ENCODE peak calls at places on chromosomes 7 and 10, in seven cellular contexts. C is stimulated activated CD8-positive, alpha-beta memory T cell treated with anti-CD3 and anti-CD28 coated beads, Interleukin-7, amount 100 ng/mL, for 1 hour; K is T-helper 2 cell; L is ovary; D is transverse colon; B is kidney glomerular epithelial cell; V is HTR-8/SVneo. A is an unnamed sample.
A peak's percentile ranks its signal among the peaks of the same experiment; 100 is the strongest.

GRCh38 chr7:475425-475728 is 44.3 kb downstream of the PDGFA start:
- DNase-seq in L (no peak), B (no peak), K (no peak), V (no peak), D (no peak), C (no peak), A (no peak)

GRCh38 chr7:155676052-155676451 is 31.6 kb downstream of the RBM33 start:
- DNase-seq in B (no peak), K (no peak), L (no peak), C (no peak), D (no peak), V (no peak), A (no peak)

GRCh38 chr7:112163021-112163310 is 43.2 kb downstream of the DOCK4 start:
- DNase-seq in D (no peak), V (no peak), C (no peak), B (peak; percentile 48), L (no peak), K (no peak), A (no peak)

GRCh38 chr10:84540022-84540616 is 211.7 kb downstream of the CCSER2 start:
- DNase-seq in C (no peak), V (peak; percentile 34), B (peak; percentile 70), K (no peak), D (no peak), L (no peak), A (peak; percentile 89)

GRCh38 chr10:77603529-77603927 is 34.1 kb downstream of the KCNMA1 start:
- DNase-seq in D (peak; percentile 68), V (no peak), B (no peak), K (no peak), C (no peak), L (no peak), A (peak; percentile 50)

GRCh38 chr10:15433850-15434537 is 62.9 kb upstream of the FAM171A1 start:
- DNase-seq in D (no peak), C (no peak), K (no peak), B (peak; percentile 27), V (peak; percentile 38), L (no peak), A (peak; percentile 39)

GRCh38 chr7:72577107-72577506 is 165.0 kb upstream of the CALN1 start:
- DNase-seq in B (no peak), V (no peak), C (no peak), D (no peak), K (no peak), L (no peak), A (no peak)

GRCh38 chr10:124498071-124498470 is 36.4 kb downstream of the LHPP start:
- DNase-seq in B (peak; percentile 48), V (no peak), K (no peak), L (no peak), C (no peak), D (no peak), A (no peak)

GRCh38 chr10:8962249-8962648 is 907.8 kb downstream of the GATA3 start:
- DNase-seq in C (no peak), V (no peak), K (no peak), B (no peak), L (no peak), D (no peak), A (no peak)

GRCh38 chr7:14000247-14000646 is 10.8 kb upstream of the ETV1 start:
- DNase-seq in L (no peak), B (no peak), V (no peak), C (no peak), K (no peak), D (no peak), A (no peak)

GRCh38 chr10:13072339-13072738 is 27.6 kb upstream of the OPTN start:
- DNase-seq in D (no peak), L (no peak), B (no peak), K (no peak), V (no peak), C (no peak), A (no peak)

GRCh38 chr10:102163342-102163989 is 11.3 kb downstream of the NOLC1 start:
- DNase-seq in B (no peak), D (no peak), V (no peak), C (no peak), K (no peak), L (no peak), A (no peak)

GRCh38 chr10:49556723-49557122 is 17.8 kb upstream of the ERCC6 start:
- DNase-seq in C (no peak), V (no peak), L (no peak), K (no peak), D (no peak), B (no peak), A (no peak)

GRCh38 chr10:93461124-93461806 is 20.9 kb downstream of the MYOF start:
- DNase-seq in D (no peak), L (no peak), K (no peak), C (no peak), V (no peak), B (peak; percentile 84), A (peak; percentile 70)

GRCh38 chr7:123131556-123132345 is 68.0 kb downstream of the SLC13A1 start:
- DNase-seq in K (no peak), D (no peak), L (no peak), B (no peak), C (no peak), V (no peak), A (no peak)

GRCh38 chr10:95289003-95289920 is 1.5 kb downstream of the PDLIM1 start:
- DNase-seq in D (peak; percentile 70), L (no peak), V (peak; percentile 59), K (no peak), B (peak; percentile 20), C (no peak), A (peak; percentile 66)

GRCh38 chr7:2288503-2288902 is 25.7 kb downstream of the SNX8 start:
- DNase-seq in K (no peak), C (no peak), V (no peak), D (no peak), L (no peak), B (no peak), A (no peak)

GRCh38 chr10:76632158-76633051 is 1005.2 kb downstream of the KCNMA1 start:
- DNase-seq in B (no peak), D (peak; percentile 33), L (no peak), C (no peak), K (no peak), V (peak; percentile 38), A (peak; percentile 3)

GRCh38 chr7:116876664-116877442 is 14.5 kb downstream of the CAPZA2 start:
- DNase-seq in V (no peak), L (peak; percentile 49), C (no peak), D (peak; percentile 55), B (no peak), K (no peak), A (no peak)

GRCh38 chr7:106201176-106201575 is 83.6 kb downstream of the NAMPT start:
- DNase-seq in K (no peak), C (no peak), B (no peak), L (no peak), D (no peak), V (no peak), A (no peak)

GRCh38 chr7:153541903-153542302 is 510.3 kb upstream of the DPP6 start:
- DNase-seq in L (no peak), B (no peak), C (no peak), V (no peak), D (no peak), K (no peak), A (no peak)

GRCh38 chr7:151684408-151685175 is 164.9 kb upstream of the RHEB start:
- DNase-seq in B (no peak), V (no peak), C (no peak), K (no peak), L (no peak), D (no peak), A (peak; percentile 32)

GRCh38 chr10:47159361-47160228 is 140.4 kb upstream of the GDF10 start:
- DNase-seq in B (no peak), V (no peak), L (no peak), K (no peak), C (no peak), D (no peak), A (no peak)

GRCh38 chr10:74825033-74825370 is 1.4 kb upstream of the KAT6B start:
- DNase-seq in B (no peak), K (no peak), C (peak; percentile 3), D (peak; percentile 54), L (peak; percentile 69), V (peak; percentile 25), A (no peak)

GRCh38 chr10:102120987-102121738 is 995 bp upstream of the LDB1 start:
- DNase-seq in V (peak; percentile 75), K (no peak), D (peak; percentile 66), C (no peak), B (no peak), L (peak; percentile 92), A (peak; percentile 87)

GRCh38 chr10:120077707-120078492 is 185.4 kb downstream of the SEC23IP start:
- DNase-seq in L (no peak), D (no peak), K (no peak), B (no peak), C (no peak), V (no peak), A (no peak)

GRCh38 chr10:71964669-71965515 is 697 bp downstream of the CHST3 start:
- DNase-seq in L (peak; percentile 66), V (peak; percentile 54), B (peak; percentile 73), K (no peak), C (peak; percentile 8), D (peak; percentile 44), A (peak; percentile 79)

GRCh38 chr7:6545398-6546126 is 5.7 kb downstream of the GRID2IP start:
- DNase-seq in B (no peak), V (no peak), L (no peak), D (no peak), C (no peak), K (no peak), A (no peak)

GRCh38 chr7:1725766-1726630 is 55.9 kb downstream of the ELFN1 start:
- DNase-seq in C (no peak), B (no peak), L (no peak), K (no peak), D (no peak), V (no peak), A (no peak)

GRCh38 chr10:115969591-115969990 is 303.4 kb downstream of the GFRA1 start:
- DNase-seq in C (no peak), B (peak; percentile 64), L (no peak), D (no peak), V (no peak), K (no peak), A (no peak)

GRCh38 chr10:60611291-60611747 is 167.0 kb upstream of the CDK1 start:
- DNase-seq in V (peak; percentile 36), K (no peak), D (no peak), C (no peak), L (no peak), B (peak; percentile 81), A (peak; percentile 43)

GRCh38 chr7:70215491-70215890 is 617.2 kb downstream of the AUTS2 start:
- DNase-seq in K (no peak), D (no peak), B (peak; percentile 26), V (no peak), C (no peak), L (no peak), A (no peak)

A was measured in HCEC 1CT.